ENCODE peak calls at places on chromosome 18, in five cellular contexts. W is psoas muscle; V is epithelial cell of esophagus; D is effector memory CD4-positive, alpha-beta T cell; U is AG04450. R is an unnamed sample.

GRCh38 chr18:63850010-63850409 is 37.5 kb upstream of the SERPINB2 start:
- DNase-seq in V (peak), D (no peak), U (no peak), W (no peak), R (no peak)

GRCh38 chr18:59597049-59597448 is 100.2 kb downstream of the CCBE1 start:
- DNase-seq in W (no peak), V (peak), D (no peak), U (no peak), R (no peak)

GRCh38 chr18:5662586-5663090 is 118.8 kb upstream of the EPB41L3 start:
- DNase-seq in D (no peak), W (no peak), U (no peak), V (no peak), R (no peak)

GRCh38 chr18:24628360-24628759 is 167.9 kb downstream of the HRH4 start:
- DNase-seq in W (no peak), V (peak), U (no peak), D (no peak), R (no peak)

GRCh38 chr18:27825735-27826477 is 351.0 kb downstream of the CDH2 start:
- DNase-seq in U (no peak), D (no peak), V (no peak), W (no peak), R (no peak)

GRCh38 chr18:73151086-73151485 is 283.3 kb upstream of the NETO1 start:
- DNase-seq in D (no peak), W (no peak), V (no peak), U (peak), R (no peak)

GRCh38 chr18:62386091-62386490 is 61.0 kb downstream of the TNFRSF11A start:
- DNase-seq in D (no peak), V (no peak), U (no peak), W (no peak), R (no peak)

GRCh38 chr18:4433762-4434161 is 21.3 kb downstream of the DLGAP1 start:
- DNase-seq in D (no peak), W (no peak), U (no peak), V (peak), R (no peak)

GRCh38 chr18:10131783-10132381 is 218.1 kb downstream of the VAPA start:
- DNase-seq in V (no peak), U (no peak), D (no peak), W (no peak), R (no peak)

GRCh38 chr18:73509460-73509859 is 638.2 kb downstream of the FBXO15 start:
- DNase-seq in V (no peak), U (no peak), D (no peak), W (no peak), R (no peak)

GRCh38 chr18:1585881-1586488 is 681.3 kb downstream of the ADCYAP1 start:
- DNase-seq in U (no peak), D (no peak), W (no peak), V (peak), R (no peak)

GRCh38 chr18:25253779-25254178 is 98.2 kb downstream of the ZNF521 start:
- DNase-seq in V (no peak), D (no peak), W (no peak), U (no peak), R (no peak)

GRCh38 chr18:34342960-34343359 is 118.2 kb upstream of the NOL4 start:
- DNase-seq in U (no peak), V (peak), D (no peak), W (no peak), R (no peak)

GRCh38 chr18:5463390-5463789 is 80.4 kb downstream of the EPB41L3 start:
- DNase-seq in W (peak), V (peak), U (peak), D (no peak), R (no peak)

GRCh38 chr18:69943021-69943420 is 4.7 kb downstream of the CD226 start:
- DNase-seq in U (no peak), D (no peak), W (no peak), V (no peak), R (no peak)

GRCh38 chr18:45481846-45482245 is 133.4 kb upstream of the SLC14A2 start:
- DNase-seq in W (no peak), D (no peak), U (no peak), V (no peak), R (no peak)

GRCh38 chr18:8780227-8780626 is 74.9 kb downstream of the MTCL1 start:
- DNase-seq in D (no peak), V (no peak), U (no peak), W (no peak), R (no peak)

GRCh38 chr18:67794512-67794911 is 278.0 kb upstream of the DSEL start:
- DNase-seq in W (no peak), U (no peak), D (no peak), V (no peak), R (no peak)

GRCh38 chr18:13446581-13447470 is 228.3 kb downstream of the LDLRAD4 start:
- DNase-seq in W (no peak), V (no peak), D (no peak), U (no peak), R (no peak)
- H3K4me3 ChIP-seq in W (peak), V (no peak), D (no peak), U (no peak), R (no peak)

GRCh38 chr18:31489311-31489710 is 8.7 kb upstream of the DSG2 start:
- DNase-seq in D (no peak), U (no peak), W (no peak), V (peak), R (no peak)
- H3K4me3 ChIP-seq in D (no peak), U (no peak), W (no peak), V (no peak), R (no peak)

GRCh38 chr18:55419939-55420664 is 167.9 kb downstream of the TCF4 start:
- DNase-seq in V (peak), D (no peak), W (no peak), U (no peak), R (no peak)
- H3K4me3 ChIP-seq in V (peak), D (no peak), W (peak), U (peak), R (peak)

GRCh38 chr18:48834421-48835011 is 116.2 kb downstream of the SMAD7 start:
- DNase-seq in D (peak), V (peak), U (peak), W (peak), R (peak)

GRCh38 chr18:48836231-48836805 is 114.4 kb downstream of the SMAD7 start:
- DNase-seq in U (no peak), D (no peak), V (no peak), W (no peak), R (no peak)

GRCh38 chr18:48835745-48836191 is 115.0 kb downstream of the SMAD7 start:
- DNase-seq in V (no peak), W (no peak), D (no peak), U (no peak), R (no peak)

GRCh38 chr18:48833701-48834394 is 116.9 kb downstream of the SMAD7 start:
- DNase-seq in D (peak), V (peak), W (no peak), U (no peak), R (no peak)

GRCh38 chr18:48835119-48835518 is 115.6 kb downstream of the SMAD7 start:
- DNase-seq in D (no peak), U (no peak), V (no peak), W (no peak), R (no peak)
- H3K4me3 ChIP-seq in D (peak), U (no peak), V (no peak), W (no peak), R (no peak)

GRCh38 chr18:75228967-75229366 is 18.4 kb downstream of the TSHZ1 start:
- DNase-seq in W (no peak), D (no peak), U (no peak), V (no peak), R (no peak)

GRCh38 chr18:75226956-75227316 is 16.3 kb downstream of the TSHZ1 start:
- DNase-seq in V (no peak), U (no peak), W (no peak), D (no peak), R (no peak)

GRCh38 chr18:75226301-75226955 is 15.8 kb downstream of the TSHZ1 start:
- DNase-seq in V (peak), D (no peak), U (no peak), W (no peak), R (no peak)

GRCh38 chr18:75229437-75229836 is 18.8 kb downstream of the TSHZ1 start:
- DNase-seq in D (no peak), V (no peak), U (no peak), W (no peak), R (no peak)

DNA sequence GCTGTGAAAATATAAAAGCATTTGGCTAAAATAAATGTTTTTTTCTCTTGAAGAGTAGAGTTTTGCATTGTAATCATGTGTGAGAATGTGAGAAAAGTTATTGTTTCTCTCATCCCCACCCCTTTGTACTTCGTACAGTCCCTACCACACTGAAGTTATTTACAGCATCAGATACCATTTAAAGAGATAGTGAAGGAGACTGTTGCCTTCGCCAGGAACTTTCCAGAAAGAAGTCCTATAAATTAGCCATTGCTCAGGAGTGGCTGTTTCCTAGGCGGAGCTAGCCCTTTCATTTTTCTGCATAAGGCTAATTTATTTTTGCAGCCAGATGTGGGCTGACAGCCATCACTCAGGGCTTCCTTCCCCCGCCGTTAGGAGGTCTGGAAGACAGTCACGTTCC is 16.9 kb downstream of the TSHZ1 start:
- DNase-seq in D (no peak), U (no peak), V (no peak), W (no peak), R (no peak)
- H3K4me3 ChIP-seq in D (no peak), U (no peak), V (no peak), W (peak), R (no peak)

GRCh38 chr18:12274793-12275192 is 20.6 kb downstream of the CIDEA start:
- DNase-seq in V (no peak), D (no peak), W (no peak), U (no peak), R (no peak)

GRCh38 chr18:12276736-12277554 is 22.8 kb downstream of the CIDEA start:
- DNase-seq in U (no peak), W (no peak), D (no peak), V (no peak), R (no peak)

GRCh38 chr18:12279781-12280531 is 25.8 kb downstream of the CIDEA start:
- DNase-seq in U (no peak), W (no peak), D (no peak), V (no peak), R (no peak)

GRCh38 chr18:12278765-12279682 is 24.9 kb downstream of the CIDEA start:
- DNase-seq in U (peak), D (no peak), V (peak), W (peak), R (no peak)

GRCh38 chr18:12278153-12278764 is 24.1 kb downstream of the CIDEA start:
- DNase-seq in U (no peak), V (peak), W (no peak), D (no peak), R (no peak)
- H3K4me3 ChIP-seq in U (peak), V (no peak), W (peak), D (no peak), R (no peak)

DNA sequence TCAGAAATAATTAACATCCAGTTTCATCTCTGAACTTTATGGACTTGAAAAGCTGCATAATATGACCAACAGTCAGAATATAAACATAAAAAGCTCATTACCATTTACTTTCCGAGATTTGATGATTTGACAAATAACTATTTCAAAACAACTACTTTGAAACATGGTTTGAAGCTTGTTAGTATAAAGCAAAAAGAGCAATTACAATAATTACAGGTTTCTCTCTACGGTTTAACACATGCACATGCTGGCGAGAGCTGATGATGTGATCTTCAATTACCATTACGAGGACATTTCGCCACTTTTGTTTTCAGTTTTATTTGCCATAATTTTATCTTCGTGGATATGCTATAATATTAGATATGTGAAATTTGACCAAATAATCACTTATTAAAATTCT is 270.2 kb downstream of the TCF4 start:
- DNase-seq in D (no peak), V (no peak), W (no peak), U (no peak), R (no peak)
- H3K4me3 ChIP-seq in D (no peak), V (no peak), W (peak), U (no peak), R (no peak)

GRCh38 chr18:13381907-13382682 is 163.5 kb downstream of the LDLRAD4 start:
- DNase-seq in V (no peak), U (no peak), D (peak), W (peak), R (no peak)
- H3K4me3 ChIP-seq in V (no peak), U (no peak), D (peak), W (peak), R (no peak)

GRCh38 chr18:501406-501714 is 859 bp upstream of the COLEC12 start:
- DNase-seq in D (no peak), W (no peak), V (no peak), U (no peak), R (no peak)

GRCh38 chr18:498901-499300 is 1.6 kb downstream of the COLEC12 start:
- DNase-seq in W (no peak), D (no peak), U (no peak), V (no peak), R (no peak)

GRCh38 chr18:500556-501405 is at the start of gene COLEC12:
- DNase-seq in D (no peak), V (no peak), W (peak), U (no peak), R (no peak)

GRCh38 chr18:499351-500229 is 911 bp downstream of the COLEC12 start:
- DNase-seq in U (no peak), W (peak), D (no peak), V (no peak), R (no peak)

DNA sequence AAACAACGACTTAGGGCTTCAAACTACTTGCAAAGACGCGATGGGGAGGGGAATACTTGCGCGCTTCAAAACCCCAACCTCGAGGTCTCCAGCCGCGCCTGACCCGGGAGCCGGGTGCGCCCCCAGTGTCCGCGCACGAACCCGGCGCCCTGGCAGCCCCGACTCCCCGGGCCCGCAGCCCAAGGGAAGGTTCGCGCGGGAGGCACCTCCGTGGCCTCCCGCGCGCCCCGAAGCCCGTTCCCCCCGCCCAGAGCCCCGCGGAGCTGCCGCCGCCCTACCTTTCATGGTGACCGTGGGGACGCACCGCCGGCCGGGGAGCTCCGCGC is 308 bp downstream of the COLEC12 start:
- DNase-seq in V (no peak), W (peak), U (no peak), D (no peak), R (no peak)
- H3K4me3 ChIP-seq in V (no peak), W (peak), U (peak), D (no peak), R (no peak)

DNA sequence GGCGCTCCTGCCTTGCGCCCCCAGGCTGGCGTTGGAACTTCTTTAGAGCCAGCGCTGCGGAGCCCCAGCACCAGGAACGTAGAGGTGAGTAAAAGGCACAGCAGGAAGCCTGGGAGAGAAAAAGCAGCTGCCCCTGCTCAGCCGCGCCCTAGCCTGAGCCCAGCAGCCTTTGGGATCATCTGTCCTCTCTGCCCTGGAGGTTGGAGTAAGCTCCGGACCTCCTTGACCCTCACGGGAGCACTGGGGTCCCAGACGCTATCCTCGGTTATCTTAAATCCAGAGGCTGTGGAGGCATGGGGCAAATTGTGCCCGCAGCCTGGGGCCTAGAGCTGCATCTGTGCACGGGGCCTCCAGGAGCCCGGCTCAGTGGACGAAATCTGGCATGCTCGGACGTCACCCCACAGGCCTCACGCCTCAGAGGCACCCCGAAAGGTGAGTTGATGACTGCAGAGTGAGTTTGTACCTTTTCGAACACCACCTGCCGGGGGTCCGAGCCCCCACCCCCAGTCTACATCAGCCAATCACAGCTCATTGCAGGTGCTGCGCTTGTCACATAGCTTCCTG is 1.6 kb upstream of the SLC66A2 start:
- DNase-seq in D (no peak), W (no peak), U (no peak), V (no peak), R (no peak)
- H3K4me3 ChIP-seq in D (no peak), W (no peak), U (peak), V (no peak), R (no peak)

R was measured in keratinocyte.